ENCODE peak calls at places on chromosomes 6 and 20, in six cellular contexts. I, B, C, F, W and R are unnamed samples.

GRCh38 chr6:169035381-169036280 is 218.0 kb downstream of the THBS2 start:
- DNase-seq in I (peak; percentile 91), B (no peak), C (no peak), F (no peak), W (no peak), R (no peak)

GRCh38 chr6:139381216-139381615 is 6.8 kb upstream of the CITED2 start:
- DNase-seq in I (peak; percentile 64), B (no peak), C (no peak), F (no peak), W (no peak), R (no peak)

GRCh38 chr6:96450082-96450759 is 71.4 kb upstream of the UFL1 start:
- DNase-seq in I (no peak), B (peak; percentile 6), C (no peak), F (no peak), W (no peak), R (no peak)

GRCh38 chr20:20734475-20734948 is 22.1 kb upstream of the RALGAPA2 start:
- DNase-seq in I (no peak), B (no peak), C (no peak), F (no peak), W (no peak), R (no peak)

GRCh38 chr6:7617954-7618764 is 28.2 kb downstream of the SNRNP48 start:
- DNase-seq in I (peak; percentile 97), B (peak; percentile 41), C (no peak), F (peak; percentile 21), W (no peak), R (no peak)

GRCh38 chr20:15976047-15976731 is 597.1 kb downstream of the KIF16B start:
- DNase-seq in I (no peak), B (no peak), C (peak; percentile 41), F (no peak), W (no peak), R (no peak)

GRCh38 chr6:130913119-130913518 is 85.9 kb downstream of the SMLR1 start:
- DNase-seq in I (no peak), B (no peak), C (no peak), F (no peak), W (peak; percentile 13), R (no peak)

GRCh38 chr6:70734979-70735378 is 67.3 kb downstream of the SMAP1 start:
- DNase-seq in I (no peak), B (no peak), C (no peak), F (no peak), W (no peak), R (no peak)

GRCh38 chr6:31659649-31660223 is 842 bp downstream of the C6orf47 start:
- DNase-seq in I (peak; percentile 33), B (peak; percentile 40), C (no peak), F (no peak), W (no peak), R (no peak)

GRCh38 chr20:22700387-22700786 is 116.0 kb upstream of the FOXA2 start:
- DNase-seq in I (peak; percentile 89), B (no peak), C (peak; percentile 38), F (peak; percentile 8), W (no peak), R (no peak)

GRCh38 chr6:139823099-139823807 is 448.8 kb upstream of the CITED2 start:
- DNase-seq in I (no peak), B (no peak), C (no peak), F (no peak), W (no peak), R (no peak)

GRCh38 chr6:119137194-119138072 is 59.0 kb upstream of the FAM184A start:
- DNase-seq in I (peak; percentile 80), B (no peak), C (no peak), F (no peak), W (no peak), R (peak; percentile 33)